ENCODE peak calls at places on chromosomes 6 and 20, in four cellular contexts. Q is GM23338, L is esophagus muscularis mucosa, C is K562. O is an unnamed sample. For H3K4me1, the result is how much of the 10 kb centered on the place peaks cover.

GRCh38 chr20:51871943-51872342 is 69.6 kb upstream of the SALL4 start:
- DNase-seq in L (no peak), C (no peak), Q (no peak), O (no peak)

GRCh38 chr6:103672169-103672568 is 1187.5 kb downstream of the HACE1 start:
- DNase-seq in L (no peak), C (no peak), Q (peak), O (no peak)

GRCh38 chr6:148388477-148388876 is 45.8 kb downstream of the SASH1 start:
- DNase-seq in Q (no peak), L (no peak), C (no peak), O (no peak)

GRCh38 chr20:2102585-2103453 is 1.2 kb downstream of the STK35 start:
- DNase-seq in Q (peak), L (peak), C (peak), O (peak)

GRCh38 chr6:112253505-112253841 is 894 bp downstream of the LAMA4 start:
- DNase-seq in C (no peak), L (peak), Q (no peak), O (peak)

GRCh38 chr6:73134588-73134987 is 90.7 kb downstream of the KHDC1L start:
- DNase-seq in Q (peak), C (peak), L (no peak), O (peak)

GRCh38 chr20:6768228-6769185 is 1.0 kb downstream of the BMP2 start:
- DNase-seq in L (no peak), C (no peak), Q (peak), O (peak)

GRCh38 chr6:9140181-9140580 is 704.8 kb upstream of the SLC35B3 start:
- DNase-seq in C (no peak), Q (no peak), L (no peak), O (peak)

GRCh38 chr6:151661509-151661908 is 146.0 kb upstream of the ESR1 start:
- DNase-seq in L (no peak), Q (no peak), C (no peak), O (no peak)

GRCh38 chr20:33131949-33132822 is 35.8 kb upstream of the BPIFA2 start:
- DNase-seq in L (no peak), Q (peak), C (no peak), O (no peak)

GRCh38 chr6:170006524-170007467 is 255.4 kb downstream of the ERMARD start:
- DNase-seq in L (no peak), C (no peak), Q (peak), O (no peak)

GRCh38 chr6:112237644-112238043 is 16.7 kb downstream of the LAMA4 start:
- DNase-seq in L (peak), Q (no peak), C (no peak), O (peak)

GRCh38 chr6:100246206-100246605 is 218.5 kb downstream of the SIM1 start:
- DNase-seq in L (no peak), Q (no peak), C (no peak), O (no peak)

GRCh38 chr6:80527552-80528052 is 421.1 kb downstream of the BCKDHB start:
- DNase-seq in C (no peak), L (no peak), Q (no peak), O (no peak)

GRCh38 chr6:53065266-53066058 is at the start of gene FBXO9:
- DNase-seq in L (no peak), C (peak), Q (peak), O (peak)

GRCh38 chr20:38471987-38472512 is 593 bp upstream of the RALGAPB start:
- DNase-seq in L (no peak), Q (peak), C (no peak), O (no peak)

GRCh38 chr20:31523361-31524283 is 9.4 kb downstream of the HM13 start:
- DNase-seq in C (no peak), L (no peak), Q (no peak), O (no peak)

GRCh38 chr6:45488884-45489283 is 111.2 kb upstream of the SUPT3H start:
- DNase-seq in C (no peak), Q (no peak), L (no peak), O (no peak)

GRCh38 chr6:33192105-33192646 is at the start of gene COL11A2:
- DNase-seq in L (no peak), C (no peak), Q (peak), O (no peak)

GRCh38 chr6:18997375-18997826 is 610.3 kb downstream of the RNF144B start:
- DNase-seq in C (peak), Q (peak), L (no peak), O (no peak)

GRCh38 chr6:54579011-54579410 is 267.6 kb upstream of the FAM83B start:
- DNase-seq in C (no peak), L (no peak), Q (peak), O (no peak)

GRCh38 chr6:108564178-108564577 is 3.5 kb downstream of the FOXO3 start:
- DNase-seq in Q (no peak), C (no peak), L (no peak), O (no peak)

GRCh38 chr6:22436134-22436533 is 133.2 kb upstream of the HDGFL1 start:
- DNase-seq in L (no peak), Q (no peak), C (no peak), O (no peak)

GRCh38 chr6:12931639-12932038 is 215.1 kb downstream of the PHACTR1 start:
- DNase-seq in C (no peak), Q (peak), L (no peak), O (no peak)

GRCh38 chr6:150971230-150971629 is 105.7 kb downstream of the MTHFD1L start:
- DNase-seq in Q (no peak), L (no peak), C (no peak), O (no peak)

GRCh38 chr20:46088409-46089075 is 1.2 kb downstream of the NCOA5 start:
- DNase-seq in L (no peak), C (peak), Q (peak), O (no peak)

GRCh38 chr20:62774762-62775161 is 21.5 kb upstream of the MRGBP start:
- DNase-seq in C (peak), Q (no peak), L (no peak), O (no peak)

GRCh38 chr20:54194724-54195438 is 13.0 kb upstream of the PFDN4 start:
- DNase-seq in Q (no peak), L (peak), C (no peak), O (no peak)

GRCh38 chr6:15320683-15321082 is 74.8 kb downstream of the JARID2 start:
- DNase-seq in L (no peak), C (no peak), Q (no peak), O (no peak)

GRCh38 chr6:150417899-150418824 is 49.4 kb downstream of the IYD start:
- DNase-seq in C (peak), Q (peak), L (no peak), O (peak)

GRCh38 chr6:160974304-160974771 is 17.2 kb upstream of the MAP3K4 start:
- DNase-seq in L (peak), Q (no peak), C (peak), O (peak)

DNA sequence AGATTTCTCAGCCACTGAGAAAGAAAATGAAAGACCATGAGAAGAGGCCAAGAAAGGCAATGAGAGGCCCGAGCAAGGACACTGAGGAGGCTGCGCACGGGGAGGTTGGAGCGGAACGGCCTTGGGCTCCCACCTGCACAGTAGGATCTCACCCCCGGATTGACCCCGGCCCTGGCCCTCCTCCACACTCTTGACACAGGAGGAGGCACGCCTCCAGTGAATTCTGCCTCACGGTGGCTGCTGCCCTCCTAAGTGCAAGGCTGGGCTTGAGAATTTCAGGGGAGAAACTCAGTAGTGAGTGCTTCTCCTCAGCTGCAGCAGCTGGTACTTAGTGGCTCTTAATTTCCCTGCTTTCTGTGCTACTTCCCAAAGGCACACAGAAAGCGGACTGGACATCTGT is 18.0 kb downstream of the MRPL14 start:
- DNase-seq in Q (no peak), L (no peak), C (no peak), O (no peak)
- H3K4me1 ChIP-seq in Q (under half), L (under half), C (under half), O (under half)

GRCh38 chr20:50054626-50055511 is 58.1 kb downstream of the UBE2V1 start:
- DNase-seq in Q (no peak), L (no peak), C (no peak), O (peak)

GRCh38 chr20:50055524-50056083 is 57.3 kb downstream of the UBE2V1 start:
- DNase-seq in L (no peak), C (no peak), Q (no peak), O (no peak)

GRCh38 chr20:50056951-50057403 is 56.0 kb downstream of the UBE2V1 start:
- DNase-seq in C (no peak), L (no peak), Q (no peak), O (no peak)

GRCh38 chr20:50057409-50058053 is 55.4 kb downstream of the UBE2V1 start:
- DNase-seq in L (no peak), Q (no peak), C (no peak), O (no peak)

DNA sequence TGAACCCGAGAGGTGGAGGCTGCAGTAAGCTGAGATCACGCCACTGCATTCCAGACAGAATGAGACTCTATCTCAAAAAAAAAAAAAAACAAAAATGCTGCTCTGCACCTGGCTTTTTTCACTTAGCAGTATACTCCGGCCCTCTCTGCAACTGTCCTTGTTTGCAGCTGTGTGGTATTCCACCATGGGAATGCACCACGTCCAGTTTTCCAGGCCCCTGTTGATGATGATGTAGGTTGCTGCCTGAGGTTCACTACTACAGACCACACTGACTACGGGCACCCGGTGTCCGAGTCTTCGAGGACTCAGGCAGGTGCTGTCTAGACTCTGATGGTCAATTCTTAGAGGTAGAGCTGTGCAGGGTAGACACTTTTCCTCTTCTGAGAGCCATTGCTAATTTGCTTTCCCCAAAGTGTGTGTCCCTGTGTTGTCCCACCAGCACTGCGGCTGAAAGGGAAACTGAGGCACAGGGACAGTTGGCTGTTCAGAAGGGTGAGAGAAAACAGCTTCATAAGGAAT is 56.5 kb downstream of the UBE2V1 start:
- DNase-seq in Q (no peak), C (no peak), L (no peak), O (no peak)
- TF ChIP-seq POLR2AphosphoS5 in Q (no peak), C (no peak), L (no peak), O (no peak)

GRCh38 chr6:227812-228338 is 64.4 kb upstream of the DUSP22 start:
- DNase-seq in C (no peak), Q (no peak), L (no peak), O (no peak)

GRCh38 chr6:226516-227073 is 65.7 kb upstream of the DUSP22 start:
- DNase-seq in L (peak), C (no peak), Q (no peak), O (no peak)

GRCh38 chr6:227074-227782 is 65.1 kb upstream of the DUSP22 start:
- DNase-seq in L (peak), Q (no peak), C (no peak), O (peak)

GRCh38 chr6:231779-232178 is 60.5 kb upstream of the DUSP22 start:
- DNase-seq in L (no peak), C (no peak), Q (no peak), O (no peak)

GRCh38 chr6:228881-229651 is 63.2 kb upstream of the DUSP22 start:
- DNase-seq in C (no peak), L (no peak), Q (no peak), O (peak)
- H3K4me1 ChIP-seq in C (under half), L (under half), Q (under half), O (under half)

DNA sequence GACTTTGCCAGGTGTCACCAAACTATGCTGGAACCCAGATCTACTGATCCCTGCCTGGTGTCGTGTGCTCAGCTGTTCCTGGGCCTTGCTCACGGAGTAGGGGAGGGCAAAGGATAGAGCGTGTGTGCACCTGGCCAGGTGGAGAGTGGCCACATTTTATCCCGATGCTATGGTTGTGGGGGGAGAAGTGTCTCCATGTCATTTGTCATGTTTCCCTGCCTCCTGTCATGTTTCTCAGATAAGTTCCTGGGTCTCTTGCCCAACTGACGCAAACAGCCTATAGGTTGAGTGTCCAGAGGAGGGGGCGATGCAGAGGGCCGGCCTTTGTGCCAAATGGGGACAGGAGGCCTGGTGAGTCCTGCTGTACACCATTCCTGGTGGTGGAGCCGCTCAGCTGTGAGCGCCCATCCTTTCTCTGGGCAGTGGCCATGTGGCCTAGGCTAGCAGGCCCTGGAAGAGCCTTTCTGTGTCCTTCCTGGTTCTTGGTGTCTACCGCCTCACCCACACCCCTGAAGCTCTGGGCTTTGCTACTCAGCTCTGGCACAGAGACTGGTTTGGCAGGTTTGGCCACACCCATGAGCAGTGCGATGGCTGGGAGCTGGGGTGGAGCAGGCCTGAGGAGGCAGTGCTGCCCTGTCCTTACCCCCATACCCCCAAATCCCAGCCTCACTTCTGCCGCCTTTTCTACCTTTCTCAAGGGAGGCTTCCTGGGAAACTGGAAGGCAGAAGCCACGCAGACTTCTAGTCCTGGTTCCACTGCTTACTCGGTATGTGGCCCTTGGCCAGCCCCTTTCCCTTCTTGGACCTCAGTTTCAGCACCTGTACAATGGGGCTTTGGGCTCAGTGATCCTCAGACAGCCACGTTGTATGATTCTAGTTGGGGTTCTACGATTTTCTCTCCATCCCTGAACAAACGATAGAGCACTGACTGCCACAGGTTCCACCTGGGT is 32.3 kb upstream of the EPB41L1 start:
- DNase-seq in Q (peak), L (no peak), C (no peak), O (peak)
- TF ChIP-seq POLR2AphosphoS5 in Q (no peak), L (no peak), C (no peak), O (no peak)